ENCODE peak calls at places on chromosomes 6 and 20, in nine cellular contexts. One of them, this sample, is unnamed.

GRCh38 chr20:58976095-58976730 is 4.8 kb upstream of the NELFCD start:
- DNase-seq in body of pancreas: no peak
- DNase-seq in tibial nerve: no peak
- DNase-seq in gastrocnemius medialis: no peak
- DNase-seq in H54: no peak
- DNase-seq in HCT116: no peak
- DNase-seq in sigmoid colon: no peak
- DNase-seq in uterus: no peak
- DNase-seq in A549: no peak
- DNase-seq in this sample: no peak

GRCh38 chr6:125843593-125843992 is 52.8 kb downstream of the NCOA7 start:
- DNase-seq in tibial nerve: no peak
- DNase-seq in HCT116: no peak
- DNase-seq in body of pancreas: no peak
- DNase-seq in uterus: no peak
- DNase-seq in sigmoid colon: no peak
- DNase-seq in H54: no peak
- DNase-seq in gastrocnemius medialis: no peak
- DNase-seq in A549: no peak
- DNase-seq in this sample: peak; percentile 6

GRCh38 chr20:62983210-62983609 is 23.6 kb downstream of the BHLHE23 start:
- DNase-seq in tibial nerve: no peak
- DNase-seq in HCT116: no peak
- DNase-seq in uterus: no peak
- DNase-seq in gastrocnemius medialis: no peak
- DNase-seq in H54: no peak
- DNase-seq in sigmoid colon: no peak
- DNase-seq in body of pancreas: no peak
- DNase-seq in A549: no peak
- DNase-seq in this sample: no peak

GRCh38 chr20:57473246-57474042 is 51.5 kb downstream of the CTCFL start:
- DNase-seq in A549: no peak
- DNase-seq in HCT116: no peak
- DNase-seq in gastrocnemius medialis: no peak
- DNase-seq in sigmoid colon: peak; percentile 80
- DNase-seq in uterus: peak; percentile 15
- DNase-seq in body of pancreas: peak; percentile 50
- DNase-seq in H54: no peak
- DNase-seq in tibial nerve: no peak
- DNase-seq in this sample: no peak

GRCh38 chr20:24795444-24795843 is 153.6 kb upstream of the CST7 start:
- DNase-seq in body of pancreas: no peak
- DNase-seq in HCT116: no peak
- DNase-seq in gastrocnemius medialis: no peak
- DNase-seq in H54: peak; percentile 49
- DNase-seq in tibial nerve: no peak
- DNase-seq in A549: no peak
- DNase-seq in uterus: no peak
- DNase-seq in sigmoid colon: no peak
- DNase-seq in this sample: no peak

GRCh38 chr6:81003156-81003555 is 749.3 kb downstream of the TENT5A start:
- DNase-seq in body of pancreas: no peak
- DNase-seq in A549: no peak
- DNase-seq in uterus: no peak
- DNase-seq in H54: no peak
- DNase-seq in tibial nerve: no peak
- DNase-seq in sigmoid colon: no peak
- DNase-seq in gastrocnemius medialis: no peak
- DNase-seq in HCT116: no peak
- DNase-seq in this sample: no peak

GRCh38 chr6:50236164-50236563 is 186.4 kb upstream of the DEFB112 start:
- DNase-seq in A549: no peak
- DNase-seq in gastrocnemius medialis: no peak
- DNase-seq in H54: no peak
- DNase-seq in body of pancreas: no peak
- DNase-seq in sigmoid colon: no peak
- DNase-seq in tibial nerve: no peak
- DNase-seq in uterus: no peak
- DNase-seq in HCT116: no peak
- DNase-seq in this sample: no peak

GRCh38 chr6:19327246-19327645 is 509.9 kb upstream of the ID4 start:
- DNase-seq in tibial nerve: no peak
- DNase-seq in HCT116: no peak
- DNase-seq in A549: no peak
- DNase-seq in gastrocnemius medialis: no peak
- DNase-seq in body of pancreas: no peak
- DNase-seq in H54: no peak
- DNase-seq in sigmoid colon: no peak
- DNase-seq in uterus: no peak
- DNase-seq in this sample: no peak

GRCh38 chr6:41023114-41023513 is 15.9 kb downstream of the UNC5CL start:
- DNase-seq in gastrocnemius medialis: no peak
- DNase-seq in HCT116: no peak
- DNase-seq in tibial nerve: no peak
- DNase-seq in uterus: no peak
- DNase-seq in sigmoid colon: no peak
- DNase-seq in H54: no peak
- DNase-seq in A549: no peak
- DNase-seq in body of pancreas: no peak
- DNase-seq in this sample: no peak

GRCh38 chr6:56055066-56055465 is 179.7 kb upstream of the BMP5 start:
- DNase-seq in uterus: no peak
- DNase-seq in H54: no peak
- DNase-seq in tibial nerve: no peak
- DNase-seq in sigmoid colon: no peak
- DNase-seq in gastrocnemius medialis: no peak
- DNase-seq in A549: no peak
- DNase-seq in HCT116: no peak
- DNase-seq in body of pancreas: no peak
- DNase-seq in this sample: no peak

GRCh38 chr20:59149678-59150504 is 13.7 kb upstream of the ZNF831 start:
- DNase-seq in H54: no peak
- DNase-seq in gastrocnemius medialis: no peak
- DNase-seq in uterus: no peak
- DNase-seq in tibial nerve: no peak
- DNase-seq in sigmoid colon: no peak
- DNase-seq in A549: no peak
- DNase-seq in HCT116: no peak
- DNase-seq in body of pancreas: peak; percentile 13
- DNase-seq in this sample: no peak

DNA sequence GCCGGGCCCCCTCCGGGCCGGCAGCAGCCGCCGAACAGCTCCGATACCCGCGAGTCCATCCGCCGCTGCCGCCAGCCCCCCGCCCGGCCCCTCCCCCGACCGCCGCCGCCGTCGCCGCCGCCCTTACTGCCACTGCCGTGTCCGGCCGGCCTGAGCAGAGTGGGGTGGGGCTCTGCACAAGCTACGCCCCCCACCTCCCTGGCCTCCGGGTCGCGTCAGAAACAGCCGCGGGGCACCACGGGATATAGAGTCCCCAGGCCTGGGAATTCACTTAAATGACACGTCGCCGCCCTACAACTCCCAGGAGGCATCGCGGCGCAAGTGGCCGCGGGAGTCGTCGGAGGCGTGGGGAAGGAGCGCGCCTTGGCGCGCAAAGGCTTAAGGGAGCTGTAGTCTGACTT is at the start of gene GTPBP2:
- DNase-seq in sigmoid colon: peak; percentile 100
- DNase-seq in tibial nerve: peak; percentile 97
- DNase-seq in gastrocnemius medialis: peak; percentile 99
- DNase-seq in H54: peak; percentile 98
- DNase-seq in A549: peak; percentile 97
- DNase-seq in uterus: peak; percentile 98
- DNase-seq in body of pancreas: peak; percentile 99
- DNase-seq in HCT116: peak; percentile 97
- DNase-seq in this sample: peak; percentile 99
- TF ChIP-seq POLR2A in sigmoid colon: no peak
- TF ChIP-seq POLR2A in tibial nerve: no peak
- TF ChIP-seq POLR2A in gastrocnemius medialis: no peak
- TF ChIP-seq POLR2A in H54: no peak
- TF ChIP-seq POLR2A in A549: no peak
- TF ChIP-seq POLR2A in uterus: peak; percentile 78
- TF ChIP-seq POLR2A in body of pancreas: no peak
- TF ChIP-seq POLR2A in HCT116: no peak
- TF ChIP-seq POLR2A in this sample: no peak

GRCh38 chr6:138692058-138692977 is 81.3 kb upstream of the CCDC28A start:
- DNase-seq in HCT116: no peak
- DNase-seq in A549: peak; percentile 42
- DNase-seq in gastrocnemius medialis: peak; percentile 16
- DNase-seq in H54: peak; percentile 59
- DNase-seq in sigmoid colon: peak; percentile 85
- DNase-seq in body of pancreas: peak; percentile 71
- DNase-seq in uterus: peak; percentile 68
- DNase-seq in tibial nerve: peak; percentile 63
- DNase-seq in this sample: peak; percentile 54
- TF ChIP-seq POLR2A in HCT116: no peak
- TF ChIP-seq POLR2A in A549: no peak
- TF ChIP-seq POLR2A in gastrocnemius medialis: no peak
- TF ChIP-seq POLR2A in H54: no peak
- TF ChIP-seq POLR2A in sigmoid colon: no peak
- TF ChIP-seq POLR2A in body of pancreas: no peak
- TF ChIP-seq POLR2A in uterus: no peak
- TF ChIP-seq POLR2A in tibial nerve: no peak
- TF ChIP-seq POLR2A in this sample: no peak

GRCh38 chr6:398558-399078 is 7.1 kb downstream of the IRF4 start:
- DNase-seq in H54: no peak
- DNase-seq in sigmoid colon: no peak
- DNase-seq in uterus: no peak
- DNase-seq in gastrocnemius medialis: no peak
- DNase-seq in tibial nerve: no peak
- DNase-seq in body of pancreas: no peak
- DNase-seq in A549: no peak
- DNase-seq in HCT116: no peak
- DNase-seq in this sample: no peak
- TF ChIP-seq POLR2A in H54: no peak
- TF ChIP-seq POLR2A in sigmoid colon: no peak
- TF ChIP-seq POLR2A in uterus: no peak
- TF ChIP-seq POLR2A in gastrocnemius medialis: no peak
- TF ChIP-seq POLR2A in tibial nerve: no peak
- TF ChIP-seq POLR2A in body of pancreas: no peak
- TF ChIP-seq POLR2A in A549: no peak
- TF ChIP-seq POLR2A in HCT116: no peak
- TF ChIP-seq POLR2A in this sample: no peak

GRCh38 chr6:168095741-168096250 is 16.8 kb upstream of the FRMD1 start:
- DNase-seq in tibial nerve: no peak
- DNase-seq in sigmoid colon: no peak
- DNase-seq in uterus: no peak
- DNase-seq in gastrocnemius medialis: no peak
- DNase-seq in A549: no peak
- DNase-seq in body of pancreas: no peak
- DNase-seq in HCT116: no peak
- DNase-seq in H54: no peak
- DNase-seq in this sample: no peak

GRCh38 chr6:168097621-168098430 is 18.8 kb upstream of the FRMD1 start:
- DNase-seq in body of pancreas: peak; percentile 81
- DNase-seq in gastrocnemius medialis: no peak
- DNase-seq in uterus: no peak
- DNase-seq in sigmoid colon: no peak
- DNase-seq in tibial nerve: no peak
- DNase-seq in HCT116: no peak
- DNase-seq in A549: no peak
- DNase-seq in H54: no peak
- DNase-seq in this sample: no peak

GRCh38 chr6:168096271-168096764 is 17.3 kb upstream of the FRMD1 start:
- DNase-seq in HCT116: no peak
- DNase-seq in uterus: no peak
- DNase-seq in A549: no peak
- DNase-seq in gastrocnemius medialis: no peak
- DNase-seq in sigmoid colon: no peak
- DNase-seq in tibial nerve: no peak
- DNase-seq in body of pancreas: no peak
- DNase-seq in H54: no peak
- DNase-seq in this sample: no peak

GRCh38 chr6:168098431-168098861 is 19.4 kb upstream of the FRMD1 start:
- DNase-seq in body of pancreas: no peak
- DNase-seq in A549: no peak
- DNase-seq in HCT116: no peak
- DNase-seq in gastrocnemius medialis: no peak
- DNase-seq in H54: no peak
- DNase-seq in uterus: no peak
- DNase-seq in sigmoid colon: no peak
- DNase-seq in tibial nerve: no peak
- DNase-seq in this sample: no peak

DNA sequence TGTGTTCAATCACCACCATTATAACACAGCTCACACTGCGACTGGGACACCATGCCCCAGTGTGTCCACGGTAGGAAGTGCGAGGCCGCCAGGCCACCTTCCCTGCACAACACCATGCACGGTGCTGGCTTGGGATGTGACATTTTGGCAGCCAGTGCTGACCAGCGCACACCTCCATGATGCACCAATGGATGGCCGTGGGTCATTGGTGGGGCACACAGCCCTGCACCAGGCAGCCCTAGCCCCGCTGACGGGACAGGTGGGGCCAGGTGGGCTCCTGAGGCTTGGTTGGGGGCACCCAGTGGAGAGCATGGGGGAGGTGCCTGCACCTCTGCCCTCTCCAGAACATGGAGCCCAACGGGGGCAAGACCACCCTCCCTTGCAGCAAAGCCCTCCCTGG is 18.2 kb upstream of the FRMD1 start:
- DNase-seq in sigmoid colon: no peak
- DNase-seq in tibial nerve: no peak
- DNase-seq in gastrocnemius medialis: no peak
- DNase-seq in body of pancreas: no peak
- DNase-seq in uterus: no peak
- DNase-seq in H54: no peak
- DNase-seq in A549: no peak
- DNase-seq in HCT116: no peak
- DNase-seq in this sample: no peak
- TF ChIP-seq POLR2A in sigmoid colon: no peak
- TF ChIP-seq POLR2A in tibial nerve: no peak
- TF ChIP-seq POLR2A in gastrocnemius medialis: no peak
- TF ChIP-seq POLR2A in body of pancreas: no peak
- TF ChIP-seq POLR2A in uterus: no peak
- TF ChIP-seq POLR2A in H54: no peak
- TF ChIP-seq POLR2A in A549: no peak
- TF ChIP-seq POLR2A in HCT116: no peak
- TF ChIP-seq POLR2A in this sample: no peak